ENCODE peak calls at places on chromosomes 13 and 19, in four cellular contexts. E is AG04450, M is tibial nerve, C is fibroblast of pulmonary artery. H is an unnamed sample.

GRCh38 chr13:109595466-109595865 is 190.9 kb downstream of the IRS2 start:
- DNase-seq in M (no peak), E (no peak), C (no peak), H (no peak)

GRCh38 chr13:51523082-51523518 is 61.2 kb upstream of the WDFY2 start:
- DNase-seq in C (peak), E (no peak), M (no peak), H (peak)

GRCh38 chr13:67554746-67555452 is 324.8 kb upstream of the PCDH9 start:
- DNase-seq in E (no peak), C (no peak), M (no peak), H (peak)

GRCh38 chr19:6087074-6087506 is 23.2 kb downstream of the RFX2 start:
- DNase-seq in E (no peak), M (no peak), C (no peak), H (no peak)

GRCh38 chr19:14795078-14795721 is 16.8 kb upstream of the ADGRE2 start:
- DNase-seq in E (no peak), M (no peak), C (no peak), H (no peak)

GRCh38 chr13:79405501-79405830 is 589 bp downstream of the RBM26 start:
- DNase-seq in C (peak), E (no peak), M (peak), H (no peak)

GRCh38 chr19:13888281-13888680 is 11.3 kb downstream of the NANOS3 start:
- DNase-seq in C (no peak), M (no peak), E (no peak), H (no peak)

GRCh38 chr13:113545931-113546516 is 38.5 kb upstream of the TFDP1 start:
- DNase-seq in C (no peak), M (no peak), E (no peak), H (no peak)

GRCh38 chr13:94708031-94708571 is 4.2 kb downstream of the SOX21 start:
- DNase-seq in E (no peak), M (no peak), C (no peak), H (peak)

GRCh38 chr13:59360108-59360507 is 803.6 kb downstream of the DIAPH3 start:
- DNase-seq in M (no peak), E (no peak), C (peak), H (no peak)

GRCh38 chr19:53868091-53868891 is 608 bp downstream of the MYADM start:
- DNase-seq in E (no peak), M (no peak), C (peak), H (peak)

GRCh38 chr19:47047931-47048399 is 459 bp downstream of the TMEM160 start:
- DNase-seq in E (peak), C (peak), M (peak), H (peak)

GRCh38 chr13:101271681-101272245 is 144.5 kb downstream of the NALCN start:
- DNase-seq in C (no peak), M (no peak), E (no peak), H (no peak)

GRCh38 chr19:8576273-8576993 is 809 bp downstream of the MYO1F start:
- DNase-seq in C (no peak), E (no peak), M (no peak), H (no peak)

GRCh38 chr13:27131202-27131623 is 40.4 kb downstream of the USP12 start:
- DNase-seq in C (no peak), E (no peak), M (no peak), H (peak)

GRCh38 chr19:8487137-8487851 is 15.1 kb downstream of the PRAM1 start:
- DNase-seq in E (no peak), M (peak), C (no peak), H (no peak)

GRCh38 chr13:51502206-51502651 is 49.4 kb upstream of the INTS6 start:
- DNase-seq in M (no peak), C (no peak), E (no peak), H (no peak)

GRCh38 chr13:20873348-20873747 is 29.2 kb downstream of the XPO4 start:
- DNase-seq in M (no peak), E (no peak), C (peak), H (peak)

GRCh38 chr19:16200776-16201391 is 3.2 kb downstream of the AP1M1 start:
- DNase-seq in M (no peak), C (no peak), E (no peak), H (no peak)

GRCh38 chr13:30033681-30034447 is 183.4 kb upstream of the UBL3 start:
- DNase-seq in M (no peak), E (peak), C (peak), H (peak)

GRCh38 chr13:111361873-111362648 is 41.6 kb downstream of the TEX29 start:
- DNase-seq in C (no peak), E (no peak), M (no peak), H (no peak)

GRCh38 chr19:48614436-48615144 is at the start of gene FAM83E:
- DNase-seq in M (no peak), E (no peak), C (no peak), H (no peak)

GRCh38 chr19:56141416-56141992 is 417 bp downstream of the ZNF444 start:
- DNase-seq in M (no peak), C (no peak), E (no peak), H (no peak)

GRCh38 chr13:100540621-100541020 is 48.0 kb downstream of the GGACT start:
- DNase-seq in C (no peak), E (no peak), M (no peak), H (peak)

GRCh38 chr19:43148233-43148632 is 38.1 kb downstream of the PSG5 start:
- DNase-seq in E (peak), C (peak), M (no peak), H (peak)

GRCh38 chr19:38049105-38049649 is 142.2 kb downstream of the SIPA1L3 start:
- DNase-seq in C (peak), E (no peak), M (no peak), H (peak)

GRCh38 chr13:29059837-29060236 is 239.7 kb downstream of the MTUS2 start:
- DNase-seq in E (no peak), C (no peak), M (no peak), H (no peak)

GRCh38 chr19:12954150-12954962 is 2.7 kb downstream of the GADD45GIP1 start:
- DNase-seq in E (no peak), M (no peak), C (no peak), H (no peak)

GRCh38 chr13:110758195-110758594 is 44.7 kb downstream of the ING1 start:
- DNase-seq in E (no peak), C (peak), M (no peak), H (peak)

GRCh38 chr19:2251577-2252480 is 2.7 kb downstream of the AMH start:
- DNase-seq in C (no peak), E (no peak), M (no peak), H (no peak)

GRCh38 chr13:70502944-70503343 is 394.7 kb upstream of the KLHL1 start:
- DNase-seq in M (no peak), C (no peak), E (no peak), H (no peak)

GRCh38 chr13:59363950-59364349 is 799.8 kb downstream of the DIAPH3 start:
- DNase-seq in C (no peak), M (no peak), E (no peak), H (no peak)

GRCh38 chr19:6744381-6745288 is 5.2 kb downstream of the TRIP10 start:
- DNase-seq in C (peak), E (peak), M (peak), H (peak)

GRCh38 chr13:24151864-24152263 is 8.7 kb upstream of the SPATA13 start:
- DNase-seq in M (no peak), E (no peak), C (no peak), H (no peak)

GRCh38 chr13:19606737-19607136 is 26.7 kb upstream of the MPHOSPH8 start:
- DNase-seq in E (no peak), M (no peak), C (no peak), H (no peak)

GRCh38 chr19:46955813-46956371 is 63.7 kb upstream of the NPAS1 start:
- DNase-seq in E (no peak), M (no peak), C (no peak), H (no peak)

GRCh38 chr13:22801402-22802003 is 379.3 kb upstream of the SGCG start:
- DNase-seq in C (peak), M (no peak), E (no peak), H (no peak)

GRCh38 chr19:45145270-45146189 is 15.3 kb downstream of the NKPD1 start:
- DNase-seq in E (no peak), C (no peak), M (no peak), H (no peak)

GRCh38 chr19:1616875-1617274 is 11.6 kb upstream of the UQCR11 start:
- DNase-seq in M (no peak), C (no peak), E (no peak), H (no peak)

GRCh38 chr19:29467824-29468401 is 57.9 kb upstream of the VSTM2B start:
- DNase-seq in C (peak), E (no peak), M (no peak), H (no peak)
- TF ChIP-seq CTCF in C (peak), E (peak), M (no peak), H (peak)

GRCh38 chr19:35268546-35269424 is at the start of gene USF2:
- DNase-seq in M (peak), E (no peak), C (peak), H (peak)

GRCh38 chr19:35267818-35268545 is 780 bp upstream of the USF2 start:
- DNase-seq in M (peak), E (no peak), C (peak), H (peak)

GRCh38 chr19:35265126-35265995 is 3.4 kb upstream of the USF2 start:
- DNase-seq in M (no peak), C (no peak), E (no peak), H (no peak)

GRCh38 chr19:35266149-35266903 is 2.4 kb upstream of the USF2 start:
- DNase-seq in C (no peak), M (no peak), E (no peak), H (no peak)

DNA sequence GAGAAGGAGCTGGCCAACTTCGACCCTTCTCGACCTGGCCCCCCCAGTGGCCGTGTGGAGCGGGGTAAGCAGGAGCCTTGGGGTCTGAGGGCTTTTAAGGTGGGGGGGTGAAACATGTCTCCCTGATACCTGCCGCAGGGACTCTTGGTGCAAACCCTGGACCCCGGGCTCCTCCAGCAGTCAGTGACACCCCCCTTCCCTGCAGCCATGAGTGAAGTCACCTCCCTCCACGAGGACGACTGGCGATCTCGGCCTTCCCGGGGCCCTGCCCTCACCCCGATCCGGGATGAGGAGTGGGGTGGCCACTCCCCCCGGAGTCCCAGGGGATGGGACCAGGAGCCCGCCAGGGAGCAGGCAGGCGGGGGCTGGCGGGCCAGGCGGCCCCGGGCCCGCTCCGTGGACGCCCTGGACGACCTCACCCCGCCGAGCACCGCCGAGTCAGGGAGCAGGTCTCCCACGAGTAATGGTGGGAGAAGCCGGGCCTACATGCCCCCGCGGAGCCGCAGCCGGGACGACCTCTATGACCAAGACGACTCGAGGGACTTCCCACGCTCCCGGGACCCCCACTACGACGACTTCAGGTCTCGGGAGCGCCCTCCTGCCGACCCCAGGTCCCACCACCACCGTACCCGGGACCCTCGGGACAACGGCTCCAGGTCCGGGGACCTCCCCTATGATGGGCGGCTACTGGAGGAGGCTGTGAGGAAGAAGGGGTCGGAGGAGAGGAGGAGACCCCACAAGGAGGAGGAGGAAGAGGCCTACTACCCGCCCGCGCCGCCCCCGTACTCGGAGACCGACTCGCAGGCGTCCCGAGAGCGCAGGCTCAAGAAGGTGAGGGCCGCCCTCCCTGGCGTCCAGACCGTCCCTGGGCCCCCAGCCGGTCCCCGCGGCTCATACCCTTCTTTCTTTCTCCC is 1.6 kb upstream of the USF2 start:
- DNase-seq in M (peak), E (no peak), C (no peak), H (no peak)
- H3K4me3 ChIP-seq in M (peak), E (peak), C (peak), H (peak)

GRCh38 chr13:34076319-34076718 is 258.4 kb downstream of the RFC3 start:
- DNase-seq in E (no peak), M (no peak), C (no peak), H (peak)
- TF ChIP-seq CTCF in E (no peak), M (no peak), C (no peak), H (no peak)

GRCh38 chr19:11420894-11421606 is 1.9 kb upstream of the RGL3 start:
- DNase-seq in M (no peak), E (no peak), C (no peak), H (no peak)
- H3K4me3 ChIP-seq in M (peak), E (peak), C (peak), H (no peak)

DNA sequence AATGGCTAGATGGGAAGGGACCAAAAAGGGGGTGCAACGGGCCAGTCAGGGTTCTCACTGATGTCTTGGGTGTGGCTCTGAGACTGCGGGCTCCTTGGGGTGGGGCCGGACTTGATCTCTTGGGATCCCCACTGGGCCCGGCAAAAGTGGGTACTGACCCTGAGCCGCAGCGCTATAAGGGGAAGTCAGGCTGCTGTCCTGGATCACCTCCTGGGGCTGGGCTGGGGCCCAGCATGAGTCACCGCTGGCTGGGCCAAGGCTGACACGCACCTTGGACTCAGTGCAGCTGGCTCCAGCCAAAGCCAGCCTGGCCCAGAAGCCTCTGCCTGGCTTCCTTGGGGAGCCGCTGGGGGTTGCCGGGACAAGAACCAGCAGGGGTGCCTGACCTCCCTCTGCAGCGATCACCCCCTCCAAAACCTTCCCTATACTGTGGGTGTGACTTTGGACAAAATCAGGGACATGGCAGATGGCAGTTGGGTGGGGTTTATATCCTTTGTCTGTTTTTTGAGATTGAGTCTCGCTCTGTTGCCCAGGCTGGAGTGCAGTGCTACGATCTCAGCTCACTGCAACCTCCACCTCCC is 614 bp upstream of the IQCN start:
- DNase-seq in C (peak), M (peak), E (no peak), H (peak)
- TF ChIP-seq CTCF in C (no peak), M (peak), E (peak), H (no peak)